ENCODE peak calls at places on chromosomes 3 and 15, in five cellular contexts. M is H9, A is mesendoderm, I is IMR-90, B is neuronal stem cell. D is an unnamed sample.

GRCh38 chr15:67762610-67763368 is 62.5 kb upstream of the SKOR1 start:
- DNase-seq in M (no peak), A (no peak), I (peak), B (no peak), D (no peak)

GRCh38 chr3:15493436-15493835 is 28.1 kb downstream of the COLQ start:
- DNase-seq in M (no peak), A (no peak), I (no peak), B (no peak), D (no peak)

GRCh38 chr15:70701891-70702568 is 61.3 kb downstream of the UACA start:
- DNase-seq in M (no peak), A (peak), I (peak), B (no peak), D (peak)

GRCh38 chr3:46865034-46865507 is 1.8 kb upstream of the MYL3 start:
- DNase-seq in M (no peak), A (no peak), I (no peak), B (no peak), D (no peak)

GRCh38 chr3:183315739-183316138 is 62.7 kb downstream of the B3GNT5 start:
- DNase-seq in M (no peak), A (no peak), I (no peak), B (no peak), D (no peak)

GRCh38 chr3:170128259-170128976 is 53.1 kb downstream of the PHC3 start:
- DNase-seq in M (no peak), A (no peak), I (no peak), B (no peak), D (peak)

GRCh38 chr3:105414841-105415240 is 48.1 kb downstream of the ALCAM start:
- DNase-seq in M (no peak), A (peak), I (peak), B (no peak), D (peak)

GRCh38 chr3:146218880-146219866 is 31.7 kb downstream of the PLSCR4 start:
- DNase-seq in M (no peak), A (no peak), I (peak), B (no peak), D (peak)

GRCh38 chr3:29409409-29409808 is 128.5 kb downstream of the RBMS3 start:
- DNase-seq in M (no peak), A (no peak), I (peak), B (no peak), D (no peak)

GRCh38 chr15:38072007-38072506 is 137.6 kb downstream of the TMCO5A start:
- DNase-seq in M (no peak), A (no peak), I (no peak), B (no peak), D (no peak)

GRCh38 chr3:45311953-45312795 is 76.2 kb upstream of the LARS2 start:
- DNase-seq in M (no peak), A (no peak), I (peak), B (no peak), D (no peak)

GRCh38 chr15:74312445-74313007 is 54.9 kb downstream of the CYP11A1 start:
- DNase-seq in M (no peak), A (no peak), I (no peak), B (no peak), D (no peak)

GRCh38 chr15:84598993-84599392 is 1.8 kb upstream of the ZSCAN2 start:
- DNase-seq in M (peak), A (peak), I (peak), B (no peak), D (peak)

GRCh38 chr3:69719292-69719691 is 20.0 kb upstream of the MITF start:
- DNase-seq in M (no peak), A (peak), I (no peak), B (no peak), D (no peak)

GRCh38 chr3:186239321-186239720 is 122.7 kb downstream of the DGKG start:
- DNase-seq in M (peak), A (peak), I (no peak), B (no peak), D (peak)

GRCh38 chr15:32844118-32844711 is 126.4 kb downstream of the GREM1 start:
- DNase-seq in M (no peak), A (peak), I (peak), B (no peak), D (peak)

GRCh38 chr3:100260081-100260684 is 609 bp upstream of the TBC1D23 start:
- DNase-seq in M (peak), A (peak), I (peak), B (peak), D (peak)

GRCh38 chr3:9169951-9170850 is 79.2 kb downstream of the SRGAP3 start:
- DNase-seq in M (no peak), A (peak), I (no peak), B (no peak), D (no peak)

GRCh38 chr15:88274534-88275460 is 18.3 kb upstream of the NTRK3 start:
- DNase-seq in M (peak), A (peak), I (peak), B (peak), D (peak)

GRCh38 chr3:129429080-129429451 is 630 bp upstream of the EFCAB12 start:
- DNase-seq in M (no peak), A (no peak), I (no peak), B (no peak), D (peak)

GRCh38 chr15:67040277-67040676 is 25.1 kb upstream of the SMAD3 start:
- DNase-seq in M (no peak), A (no peak), I (no peak), B (no peak), D (no peak)

GRCh38 chr15:22948056-22948455 is 32.1 kb downstream of the CYFIP1 start:
- DNase-seq in M (no peak), A (no peak), I (no peak), B (no peak), D (no peak)

GRCh38 chr3:101292027-101292426 is 28.3 kb downstream of the IMPG2 start:
- DNase-seq in M (no peak), A (no peak), I (peak), B (no peak), D (no peak)

GRCh38 chr15:59180946-59181345 is 25.7 kb upstream of the LDHAL6B start:
- DNase-seq in M (no peak), A (peak), I (peak), B (no peak), D (peak)

GRCh38 chr3:66449411-66449931 is 51.4 kb downstream of the LRIG1 start:
- DNase-seq in M (no peak), A (no peak), I (no peak), B (no peak), D (no peak)

GRCh38 chr3:71725279-71725991 is at the start of gene EIF4E3:
- DNase-seq in M (peak), A (peak), I (peak), B (peak), D (peak)

GRCh38 chr15:69160976-69161877 is 792 bp downstream of the GLCE start:
- DNase-seq in M (peak), A (peak), I (peak), B (peak), D (peak)

GRCh38 chr15:74820056-74820455 is 6.4 kb upstream of the CPLX3 start:
- DNase-seq in M (no peak), A (no peak), I (no peak), B (no peak), D (no peak)

GRCh38 chr3:111578867-111579266 is 16.3 kb downstream of the ZBED2 start:
- DNase-seq in M (no peak), A (no peak), I (no peak), B (no peak), D (no peak)
- H2BK15ac ChIP-seq in M (no peak), A (no peak), I (peak), B (no peak), D (no peak)

DNA sequence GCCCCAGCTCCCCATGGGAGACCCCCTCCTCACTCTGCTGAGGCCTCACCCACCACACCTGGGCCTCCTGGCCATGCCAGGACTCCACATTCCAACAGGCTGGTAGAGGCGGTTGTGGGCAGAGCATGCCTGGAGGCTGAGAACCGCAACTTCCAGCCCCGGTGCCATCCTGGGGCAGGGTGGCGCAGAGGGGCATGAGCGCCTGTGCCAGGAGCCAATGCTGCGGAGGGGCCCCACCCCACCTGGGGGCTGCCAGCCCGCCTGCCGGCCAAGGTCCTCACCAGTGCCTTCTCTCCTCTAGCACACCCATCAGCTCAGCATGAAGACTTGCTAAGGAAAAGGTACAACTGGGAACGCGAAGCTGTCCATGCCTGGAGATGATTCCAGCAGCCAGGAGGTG is 34.3 kb upstream of the SLC6A6 start:
- DNase-seq in M (no peak), A (no peak), I (no peak), B (no peak), D (no peak)
- H2AK5ac ChIP-seq in M (no peak), A (no peak), I (peak), B (peak), D (no peak)

GRCh38 chr3:14290631-14291385 is 111.6 kb upstream of the SLC6A6 start:
- DNase-seq in M (no peak), A (peak), I (no peak), B (no peak), D (peak)
- H2BK15ac ChIP-seq in M (no peak), A (no peak), I (no peak), B (no peak), D (peak)

DNA sequence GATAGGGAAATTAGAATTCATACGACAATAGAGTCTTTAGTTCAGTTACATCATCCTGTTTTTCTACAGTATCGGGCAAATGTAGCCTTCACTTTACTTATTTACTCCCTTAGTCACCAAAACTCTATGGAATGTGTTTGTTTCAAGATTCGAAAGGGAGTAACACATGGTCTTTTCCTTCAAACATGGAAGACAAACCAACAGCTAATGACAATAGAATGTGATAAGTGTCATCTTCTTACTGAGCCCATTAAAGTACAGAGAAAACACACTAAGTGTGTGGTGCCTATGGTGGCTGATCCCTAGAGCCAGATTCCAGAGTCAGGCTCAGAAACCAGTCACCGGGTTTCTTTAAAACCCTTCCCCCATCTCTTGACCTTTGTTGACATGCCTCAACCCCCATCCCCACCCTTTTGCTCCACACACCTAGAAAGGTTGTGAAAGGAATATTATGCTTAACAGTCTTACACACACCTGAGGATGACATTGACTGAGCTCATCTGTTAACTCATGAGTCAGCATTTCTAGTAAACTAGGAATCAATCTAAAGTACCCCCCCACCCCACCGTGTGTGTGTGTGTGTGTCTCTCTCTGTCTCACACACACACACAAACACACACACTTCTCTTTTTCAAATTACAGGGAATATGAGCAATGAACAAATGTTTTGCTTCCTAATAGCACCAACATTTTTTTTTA is 549.6 kb upstream of the CCDC54 start:
- DNase-seq in M (no peak), A (peak), I (peak), B (no peak), D (peak)
- H2AK5ac ChIP-seq in M (peak), A (no peak), I (peak), B (no peak), D (peak)

GRCh38 chr15:40873625-40874561 is at the start of gene RHOV:
- DNase-seq in M (peak), A (peak), I (peak), B (peak), D (peak)
- H2BK15ac ChIP-seq in M (no peak), A (no peak), I (no peak), B (peak), D (no peak)